ENCODE peak calls at places on chromosomes 1 and 21, in five cellular contexts. J is kidney epithelial cell, E is RWPE1, M is fibroblast of pulmonary artery, B is AG04450. Z is an unnamed sample.

GRCh38 chr1:53410100-53410541 is 49.1 kb upstream of the DMRTB1 start:
- DNase-seq in J (no peak), E (no peak), M (no peak), B (no peak), Z (no peak)

GRCh38 chr1:154440031-154440430 is 34.9 kb downstream of the IL6R start:
- DNase-seq in J (no peak), E (no peak), M (no peak), B (no peak), Z (no peak)

GRCh38 chr1:15708486-15709137 is 24.5 kb downstream of the PLEKHM2 start:
- DNase-seq in J (no peak), E (no peak), M (no peak), B (no peak), Z (no peak)

GRCh38 chr1:151547119-151547899 is 7.2 kb downstream of the TUFT1 start:
- DNase-seq in J (peak; percentile 91), E (peak; percentile 93), M (peak; percentile 96), B (peak; percentile 88), Z (peak; percentile 98)

GRCh38 chr1:234782057-234782800 is 172.3 kb upstream of the IRF2BP2 start:
- DNase-seq in J (no peak), E (no peak), M (no peak), B (no peak), Z (no peak)

GRCh38 chr1:28290851-28291250 is 31.5 kb downstream of the SESN2 start:
- DNase-seq in J (no peak), E (no peak), M (no peak), B (no peak), Z (no peak)

GRCh38 chr1:212860713-212861581 is 2.9 kb downstream of the FLVCR1 start:
- DNase-seq in J (no peak), E (no peak), M (peak; percentile 7), B (no peak), Z (peak; percentile 15)

GRCh38 chr1:145988773-145989172 is 7.6 kb downstream of the TXNIP start:
- DNase-seq in J (no peak), E (no peak), M (no peak), B (no peak), Z (no peak)

GRCh38 chr21:25421327-25422028 is 185.8 kb downstream of the MRPL39 start:
- DNase-seq in J (peak; percentile 9), E (no peak), M (peak; percentile 44), B (peak; percentile 21), Z (peak; percentile 66)

GRCh38 chr1:29171089-29171488 is 10.6 kb downstream of the SRSF4 start:
- DNase-seq in J (no peak), E (no peak), M (peak; percentile 31), B (no peak), Z (peak; percentile 54)

GRCh38 chr1:22877112-22877915 is 95.4 kb downstream of the LACTBL1 start:
- DNase-seq in J (no peak), E (no peak), M (no peak), B (no peak), Z (no peak)

GRCh38 chr1:2050793-2051682 is 827 bp downstream of the PRKCZ start:
- DNase-seq in J (no peak), E (no peak), M (no peak), B (no peak), Z (no peak)

GRCh38 chr1:234696986-234697385 is 87.0 kb upstream of the IRF2BP2 start:
- DNase-seq in J (no peak), E (no peak), M (peak; percentile 29), B (no peak), Z (peak; percentile 73)

GRCh38 chr1:212600071-212600915 is 8.3 kb upstream of the ATF3 start:
- DNase-seq in J (no peak), E (no peak), M (no peak), B (no peak), Z (no peak)

GRCh38 chr1:13732971-13733667 is 33.1 kb downstream of the PRDM2 start:
- DNase-seq in J (no peak), E (no peak), M (no peak), B (no peak), Z (no peak)

GRCh38 chr1:67850151-67850551 is 16.9 kb upstream of the GNG12 start:
- DNase-seq in J (no peak), E (peak; percentile 30), M (peak; percentile 67), B (no peak), Z (peak; percentile 71)

GRCh38 chr1:183544598-183545297 is 45.5 kb downstream of the NCF2 start:
- DNase-seq in J (peak; percentile 65), E (no peak), M (no peak), B (no peak), Z (no peak)

GRCh38 chr1:1019122-1019999 is 559 bp upstream of the AGRN start:
- DNase-seq in J (no peak), E (peak; percentile 90), M (peak; percentile 86), B (peak; percentile 37), Z (peak; percentile 72)

GRCh38 chr21:39663066-39663465 is 50.3 kb downstream of the B3GALT5 start:
- DNase-seq in J (no peak), E (no peak), M (no peak), B (no peak), Z (no peak)

GRCh38 chr1:204104331-204105222 is 31.7 kb downstream of the SOX13 start:
- DNase-seq in J (no peak), E (peak; percentile 72), M (no peak), B (no peak), Z (peak; percentile 27)

GRCh38 chr1:101506541-101507164 is 269.8 kb downstream of the S1PR1 start:
- DNase-seq in J (no peak), E (peak; percentile 24), M (peak; percentile 61), B (no peak), Z (peak; percentile 51)

GRCh38 chr1:114803001-114803400 is 22.5 kb upstream of the SIKE1 start:
- DNase-seq in J (peak; percentile 56), E (peak; percentile 89), M (no peak), B (no peak), Z (no peak)